ENCODE peak calls at places on chromosomes 6 and 20, in nine cellular contexts. Y is kidney, C is right lobe of liver, J is DND-41, S is hepatocyte, R is heart left ventricle, B is H1, W is psoas muscle, I is prostate gland. L is an unnamed sample.

GRCh38 chr6:153301602-153302001 is 170.5 kb upstream of the RGS17 start:
- DNase-seq in Y (no peak), C (no peak), J (no peak), S (no peak), R (no peak), B (peak; percentile 50), W (no peak), I (no peak), L (no peak)

GRCh38 chr20:48547682-48548081 is 280.1 kb downstream of the PREX1 start:
- DNase-seq in Y (no peak), C (no peak), J (no peak), S (peak; percentile 61), R (no peak), B (no peak), W (no peak), I (no peak), L (no peak)

GRCh38 chr6:169839029-169839481 is 87.6 kb downstream of the ERMARD start:
- DNase-seq in Y (no peak), C (no peak), J (no peak), S (no peak), R (no peak), B (peak; percentile 46), W (no peak), I (no peak), L (no peak)

GRCh38 chr6:110738899-110739365 is 76.3 kb downstream of the CDK19 start:
- DNase-seq in Y (no peak), C (peak; percentile 57), J (no peak), S (peak; percentile 17), R (no peak), B (no peak), W (no peak), I (no peak), L (no peak)

GRCh38 chr6:2229039-2229438 is 16.4 kb downstream of the GMDS start:
- DNase-seq in Y (no peak), C (no peak), J (no peak), S (no peak), R (no peak), B (no peak), W (no peak), I (no peak), L (no peak)

GRCh38 chr20:48682529-48683385 is 145.0 kb downstream of the PREX1 start:
- DNase-seq in Y (peak; percentile 93), C (peak; percentile 88), J (no peak), S (peak; percentile 90), R (peak; percentile 89), B (peak; percentile 64), W (peak; percentile 74), I (peak; percentile 80), L (peak; percentile 64)

GRCh38 chr20:3163099-3164042 is 3.7 kb upstream of the FASTKD5 start:
- DNase-seq in Y (no peak), C (no peak), J (no peak), S (no peak), R (no peak), B (no peak), W (no peak), I (no peak), L (no peak)

GRCh38 chr20:57834306-57834863 is 124.6 kb upstream of the PMEPA1 start:
- DNase-seq in Y (no peak), C (no peak), J (no peak), S (no peak), R (no peak), B (no peak), W (no peak), I (no peak), L (no peak)

GRCh38 chr6:96626749-96627353 is 63.9 kb downstream of the FHL5 start:
- DNase-seq in Y (no peak), C (no peak), J (no peak), S (peak; percentile 45), R (no peak), B (no peak), W (no peak), I (no peak), L (no peak)

DNA sequence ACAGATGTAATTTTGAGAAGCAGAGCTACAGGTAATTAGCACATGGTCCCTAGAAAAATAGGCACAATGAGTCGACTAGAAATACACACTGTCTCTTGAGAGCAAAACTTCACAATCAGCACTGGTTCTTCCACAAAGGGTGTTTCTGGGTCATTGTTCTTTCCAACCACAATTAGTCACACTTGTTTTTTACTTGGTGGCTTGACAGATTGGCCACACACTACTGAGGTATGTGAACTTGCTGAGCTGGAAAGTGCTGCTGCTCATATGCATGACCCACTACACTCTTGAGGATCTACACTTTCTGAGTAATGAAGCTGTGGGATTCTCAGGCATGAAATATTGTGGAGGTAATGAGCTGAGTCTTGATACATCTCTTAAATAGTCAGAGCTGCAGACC is 347.7 kb downstream of the BCKDHB start:
- DNase-seq in Y (no peak), C (no peak), J (no peak), S (no peak), R (no peak), B (no peak), W (no peak), I (no peak), L (no peak)
- H3K27ac ChIP-seq in Y (no peak overlapping the region), C (no peak overlapping the region), J (no peak overlapping the region), S (no peak overlapping the region), R (no peak overlapping the region), B (no peak overlapping the region), W (no peak overlapping the region), I (no peak overlapping the region), L (no peak overlapping the region)

GRCh38 chr20:7355056-7355455 is 585.2 kb downstream of the HAO1 start:
- DNase-seq in Y (no peak), C (no peak), J (no peak), S (no peak), R (no peak), B (no peak), W (no peak), I (no peak), L (no peak)

GRCh38 chr20:7361321-7361720 is 578.9 kb downstream of the HAO1 start:
- DNase-seq in Y (no peak), C (no peak), J (no peak), S (no peak), R (no peak), B (no peak), W (no peak), I (no peak), L (no peak)

GRCh38 chr20:7362601-7363000 is 577.7 kb downstream of the HAO1 start:
- DNase-seq in Y (no peak), C (no peak), J (no peak), S (no peak), R (no peak), B (no peak), W (no peak), I (no peak), L (no peak)

GRCh38 chr20:7359739-7360138 is 580.5 kb downstream of the HAO1 start:
- DNase-seq in Y (no peak), C (no peak), J (no peak), S (no peak), R (no peak), B (no peak), W (no peak), I (no peak), L (no peak)

DNA sequence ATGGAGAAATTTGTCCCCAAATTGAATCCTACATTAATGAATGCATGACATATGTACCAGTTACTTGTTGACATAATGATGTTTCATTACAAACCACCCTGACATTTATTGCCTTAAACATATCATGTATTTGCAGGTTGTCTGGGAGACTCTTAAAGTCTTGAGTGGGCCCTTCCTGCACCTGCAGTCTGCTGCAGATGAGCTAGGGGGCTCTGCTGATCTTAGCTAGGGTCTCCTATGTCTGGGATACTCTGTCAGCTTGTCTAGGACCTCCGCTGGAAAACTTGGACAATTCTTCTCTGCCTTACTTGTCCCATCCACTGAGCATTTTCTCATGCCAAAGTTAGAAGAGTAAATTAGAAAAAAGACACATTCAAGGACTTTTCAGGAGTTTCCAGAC is 581.6 kb downstream of the HAO1 start:
- DNase-seq in Y (no peak), C (no peak), J (no peak), S (no peak), R (no peak), B (no peak), W (no peak), I (no peak), L (no peak)
- TF ChIP-seq CTCF in Y (no peak), C (no peak), J (no peak), S (no peak), R (no peak), B (peak; percentile 55), W (no peak), I (no peak), L (no peak)

GRCh38 chr6:26553264-26553738 is 15.1 kb downstream of the HMGN4 start:
- DNase-seq in Y (peak; percentile 80), C (peak; percentile 62), J (peak; percentile 81), S (peak; percentile 86), R (peak; percentile 75), B (peak; percentile 93), W (peak; percentile 58), I (peak; percentile 67), L (no peak)
- H3K4me3 ChIP-seq in Y (peak overlapping the region; percentile 58), C (peak overlapping the region; percentile 47), J (peak overlapping the region; percentile 61), S (peak overlapping the region; percentile 63), R (peak overlapping the region; percentile 62), B (peak overlapping the region; percentile 80), W (peak overlapping the region; percentile 67), I (peak overlapping the region; percentile 31), L (peak overlapping the region; percentile 70)

GRCh38 chr6:139239137-139239536 is 52.7 kb downstream of the TXLNB start:
- DNase-seq in Y (no peak), C (no peak), J (no peak), S (no peak), R (no peak), B (no peak), W (no peak), I (no peak), L (no peak)

GRCh38 chr6:139243531-139243930 is 48.3 kb downstream of the TXLNB start:
- DNase-seq in Y (no peak), C (no peak), J (no peak), S (no peak), R (no peak), B (no peak), W (no peak), I (no peak), L (no peak)

GRCh38 chr6:139247618-139248017 is 44.2 kb downstream of the TXLNB start:
- DNase-seq in Y (no peak), C (no peak), J (no peak), S (no peak), R (no peak), B (no peak), W (no peak), I (no peak), L (no peak)

GRCh38 chr6:139240161-139241010 is 51.4 kb downstream of the TXLNB start:
- DNase-seq in Y (no peak), C (no peak), J (no peak), S (peak; percentile 53), R (no peak), B (no peak), W (no peak), I (peak; percentile 78), L (no peak)

DNA sequence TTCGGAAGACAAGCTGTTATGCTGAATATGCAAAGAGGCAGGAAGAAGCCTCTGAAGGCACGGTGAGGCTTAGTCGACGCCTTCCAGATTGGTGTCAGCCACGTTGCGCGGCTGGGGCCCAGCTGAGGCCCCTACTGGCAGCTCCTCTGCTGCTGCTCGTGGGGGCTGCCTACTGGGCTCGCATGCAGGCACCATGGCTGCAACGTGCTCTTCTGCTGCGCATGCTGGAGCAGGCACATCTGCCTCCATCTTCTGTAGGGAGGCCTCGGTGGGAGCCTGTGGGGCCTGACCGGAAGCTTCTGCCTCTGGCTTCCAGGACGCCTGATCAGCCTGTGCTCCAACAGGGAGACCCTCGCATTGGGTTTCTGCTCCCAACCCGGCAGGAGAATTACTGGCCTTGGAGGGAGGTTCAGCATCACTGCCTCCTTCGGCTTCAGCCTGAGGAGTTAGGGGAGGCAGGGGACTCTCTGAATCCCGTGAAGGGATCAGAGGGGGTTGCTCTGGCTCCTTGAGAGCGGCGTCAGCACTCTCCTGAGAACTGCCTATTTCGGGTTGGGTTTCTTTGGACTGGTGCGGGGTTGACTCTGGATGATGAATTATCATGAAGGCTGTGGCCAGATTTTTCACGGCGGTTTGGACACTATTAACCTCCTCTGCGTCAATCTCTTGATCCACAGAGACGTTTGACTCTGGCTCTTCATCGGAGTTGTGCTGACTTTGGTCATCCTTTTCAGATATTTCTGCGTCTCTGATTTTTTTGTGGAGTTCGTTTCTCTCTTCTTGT is 49.1 kb downstream of the TXLNB start:
- DNase-seq in Y (no peak), C (no peak), J (no peak), S (no peak), R (no peak), B (no peak), W (no peak), I (no peak), L (no peak)
- H3K27ac ChIP-seq in Y (no peak overlapping the region), C (no peak overlapping the region), J (no peak overlapping the region), S (no peak overlapping the region), R (no peak overlapping the region), B (no peak overlapping the region), W (peak overlapping the region; percentile 84), I (no peak overlapping the region), L (no peak overlapping the region)